ENCODE peak calls at places on chromosomes 7 and 10, in four cellular contexts. U, K, B and A are unnamed samples.

GRCh38 chr7:157567666-157568065 is 230.9 kb downstream of the DNAJB6 start:
- DNase-seq in U (no peak), K (no peak), B (no peak), A (no peak)

GRCh38 chr7:128921866-128922440 is 11.4 kb upstream of the KCP start:
- DNase-seq in U (no peak), K (no peak), B (no peak), A (no peak)

GRCh38 chr10:119608316-119609155 is 11.8 kb upstream of the TIAL1 start:
- DNase-seq in U (peak; percentile 54), K (peak; percentile 30), B (no peak), A (peak; percentile 37)

GRCh38 chr10:93062499-93063216 is 2.1 kb downstream of the CYP26C1 start:
- DNase-seq in U (no peak), K (peak; percentile 61), B (peak; percentile 29), A (no peak)

GRCh38 chr7:101880536-101881443 is 63.4 kb downstream of the CUX1 start:
- DNase-seq in U (no peak), K (peak; percentile 88), B (no peak), A (peak; percentile 7)

GRCh38 chr10:97571622-97572021 is 957 bp upstream of the ANKRD2 start:
- DNase-seq in U (no peak), K (no peak), B (no peak), A (no peak)

GRCh38 chr7:31068006-31068675 is 16.0 kb downstream of the ADCYAP1R1 start:
- DNase-seq in U (no peak), K (no peak), B (no peak), A (no peak)

GRCh38 chr7:104943502-104944343 is 70.3 kb upstream of the KMT2E start:
- DNase-seq in U (peak; percentile 94), K (peak; percentile 52), B (no peak), A (no peak)

GRCh38 chr10:44952779-44953231 is 6.8 kb upstream of the RASSF4 start:
- DNase-seq in U (no peak), K (no peak), B (no peak), A (no peak)

GRCh38 chr10:121154846-121155245 is 303.7 kb downstream of the WDR11 start:
- DNase-seq in U (no peak), K (no peak), B (no peak), A (no peak)

GRCh38 chr10:61754553-61755540 is 92.1 kb downstream of the CABCOCO1 start:
- DNase-seq in U (no peak), K (no peak), B (no peak), A (no peak)

GRCh38 chr10:818010-818409 is 113.5 kb downstream of the LARP4B start:
- DNase-seq in U (no peak), K (peak; percentile 42), B (no peak), A (no peak)

GRCh38 chr10:123100030-123100762 is 35.6 kb upstream of the HMX3 start:
- DNase-seq in U (no peak), K (peak; percentile 3), B (no peak), A (no peak)

GRCh38 chr10:62112325-62112724 is 156.3 kb downstream of the RTKN2 start:
- DNase-seq in U (no peak), K (no peak), B (no peak), A (no peak)

GRCh38 chr7:7567898-7568531 is 1.3 kb downstream of the MIOS start:
- DNase-seq in U (no peak), K (no peak), B (no peak), A (no peak)

GRCh38 chr10:55897436-55897835 is 463.6 kb downstream of the ZWINT start:
- DNase-seq in U (no peak), K (no peak), B (no peak), A (no peak)

GRCh38 chr7:45469103-45469502 is 105.1 kb upstream of the ADCY1 start:
- DNase-seq in U (no peak), K (peak; percentile 10), B (peak; percentile 26), A (no peak)

GRCh38 chr7:63931057-63931600 is 67.5 kb upstream of the ZNF722 start:
- DNase-seq in U (no peak), K (no peak), B (no peak), A (no peak)